ENCODE peak calls at places on chromosome 3, in four cellular contexts. I, Y, N and Q are unnamed samples.

GRCh38 chr3:10599444-10599843 is 94.1 kb upstream of the ATP2B2 start:
- DNase-seq in I (no peak), Y (no peak), N (no peak), Q (no peak)

GRCh38 chr3:22714758-22715157 is 488.4 kb upstream of the UBE2E2 start:
- DNase-seq in I (no peak), Y (no peak), N (no peak), Q (no peak)

GRCh38 chr3:178084938-178085816 is 451.1 kb upstream of the KCNMB2 start:
- DNase-seq in I (no peak), Y (no peak), N (peak), Q (no peak)

GRCh38 chr3:72162649-72163184 is 377.8 kb upstream of the PROK2 start:
- DNase-seq in I (no peak), Y (no peak), N (no peak), Q (no peak)

GRCh38 chr3:124261301-124261700 is 269.4 kb upstream of the ROPN1 start:
- DNase-seq in I (no peak), Y (no peak), N (no peak), Q (no peak)

GRCh38 chr3:23004971-23005370 is 198.2 kb upstream of the UBE2E2 start:
- DNase-seq in I (no peak), Y (no peak), N (no peak), Q (no peak)

GRCh38 chr3:53842436-53843194 is 3.6 kb downstream of the CHDH start:
- DNase-seq in I (no peak), Y (peak), N (no peak), Q (no peak)

GRCh38 chr3:182258538-182259177 is 534.6 kb upstream of the ATP11B start:
- DNase-seq in I (peak), Y (peak), N (no peak), Q (peak)

GRCh38 chr3:180802837-180803236 is 109.6 kb upstream of the FXR1 start:
- DNase-seq in I (peak), Y (peak), N (no peak), Q (peak)

GRCh38 chr3:148333091-148333490 is 364.6 kb upstream of the AGTR1 start:
- DNase-seq in I (no peak), Y (no peak), N (no peak), Q (no peak)

GRCh38 chr3:63656791-63657190 is 4.3 kb downstream of the SNTN start:
- DNase-seq in I (no peak), Y (no peak), N (no peak), Q (no peak)

GRCh38 chr3:159455741-159456181 is 532.9 kb upstream of the IL12A start:
- DNase-seq in I (no peak), Y (no peak), N (no peak), Q (no peak)

GRCh38 chr3:4821975-4822374 is 157.3 kb upstream of the BHLHE40 start:
- DNase-seq in I (no peak), Y (no peak), N (no peak), Q (no peak)

GRCh38 chr3:113834983-113835382 is 3.6 kb upstream of the GRAMD1C start:
- DNase-seq in I (no peak), Y (no peak), N (no peak), Q (no peak)

GRCh38 chr3:113839551-113839950 is 963 bp downstream of the GRAMD1C start:
- DNase-seq in I (no peak), Y (no peak), N (no peak), Q (no peak)

DNA sequence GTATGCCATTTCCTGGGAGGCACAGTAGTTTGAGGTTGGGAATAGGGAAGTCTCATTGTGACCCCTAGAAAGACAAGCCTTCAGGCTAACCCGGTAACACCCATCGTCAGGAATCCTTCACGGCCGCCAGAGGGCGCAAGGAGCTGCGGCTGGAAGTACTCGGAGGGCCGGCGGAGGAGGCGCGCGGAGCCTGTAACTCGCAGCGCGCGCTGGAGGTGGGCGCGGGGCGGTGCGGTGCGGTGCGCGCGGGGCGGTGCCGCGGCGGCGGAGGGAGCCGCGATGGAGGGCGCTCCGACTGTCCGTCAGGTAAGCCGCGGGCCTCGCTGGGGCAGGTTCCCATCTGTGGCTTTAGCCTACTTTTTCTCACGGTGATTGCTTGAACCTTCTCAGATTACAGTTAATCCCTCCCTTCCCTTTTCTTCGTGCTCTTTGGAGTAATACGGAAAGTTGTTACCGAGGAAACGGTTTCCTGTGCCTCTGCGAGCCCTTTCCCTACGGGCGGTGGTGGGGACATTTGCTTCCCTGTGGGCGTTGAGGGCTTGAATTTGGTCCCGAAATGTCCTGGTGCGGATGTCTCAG is at the start of gene GRAMD1C:
- DNase-seq in I (peak), Y (peak), N (peak), Q (peak)
- TF ChIP-seq POLR2A in I (no peak), Y (no peak), N (no peak), Q (no peak)

GRCh38 chr3:194541483-194541882 is 54.7 kb upstream of the ATP13A3 start:
- DNase-seq in I (no peak), Y (no peak), N (no peak), Q (no peak)
- TF ChIP-seq POLR2A in I (no peak), Y (no peak), N (no peak), Q (no peak)

DNA sequence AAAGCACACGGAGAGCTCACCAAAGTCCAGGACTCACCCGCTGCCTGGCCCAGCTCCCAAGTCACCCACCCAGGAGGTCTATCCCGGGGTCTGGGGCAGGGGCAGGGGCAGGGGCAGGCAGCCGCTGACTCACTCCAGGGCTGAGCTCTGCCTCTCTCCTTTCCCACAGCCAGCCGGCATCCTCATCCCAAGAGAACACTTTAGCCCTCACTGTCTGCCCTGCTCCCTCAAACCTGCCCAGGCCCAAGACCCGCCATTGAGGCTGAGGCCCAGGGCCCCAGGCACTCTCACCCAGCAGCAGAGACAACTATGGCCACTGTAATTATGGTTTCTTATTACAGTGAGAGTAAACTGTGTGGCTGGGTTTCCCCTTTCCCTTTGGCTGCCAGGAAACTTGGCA is 53.1 kb downstream of the IQSEC1 start:
- DNase-seq in I (no peak), Y (no peak), N (no peak), Q (no peak)
- TF ChIP-seq POLR2A in I (no peak), Y (no peak), N (no peak), Q (no peak)

GRCh38 chr3:155870945-155871745 is 695 bp downstream of the GMPS start:
- DNase-seq in I (peak), Y (no peak), N (peak), Q (peak)
- TF ChIP-seq POLR2A in I (no peak), Y (no peak), N (no peak), Q (no peak)

DNA sequence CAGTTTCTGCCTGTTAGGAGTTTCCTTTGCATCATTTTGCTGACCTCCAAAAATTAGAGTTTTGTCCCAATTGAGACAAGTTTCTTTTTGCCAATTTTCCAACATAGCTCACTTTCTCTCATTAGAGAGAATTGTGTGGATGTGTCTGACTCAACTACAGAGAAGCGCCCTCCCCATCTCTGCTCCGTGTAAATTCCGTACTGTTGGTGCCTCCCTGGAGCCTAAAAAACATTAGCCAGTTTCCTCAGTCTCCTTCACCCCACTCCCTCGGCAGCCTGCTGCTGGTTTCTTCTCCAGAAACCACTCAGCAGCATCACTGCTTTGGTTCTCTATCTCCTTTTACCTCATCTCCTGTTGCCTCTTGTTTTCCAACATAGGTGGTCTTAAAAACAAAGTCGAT is 286.8 kb downstream of the SHOX2 start:
- DNase-seq in I (no peak), Y (no peak), N (no peak), Q (no peak)
- TF ChIP-seq POLR2A in I (no peak), Y (no peak), N (no peak), Q (no peak)